ENCODE peak calls at places on chromosomes 6 and 20, in seven cellular contexts. Y, T, S, F, B, O and Q are unnamed samples.

GRCh38 chr20:60011512-60012507 is 53.6 kb downstream of the CDH26 start:
- DNase-seq in Y (no peak), T (no peak), S (no peak), F (no peak), B (no peak), O (no peak), Q (no peak)

GRCh38 chr6:119040229-119040628 is 38.2 kb downstream of the FAM184A start:
- DNase-seq in Y (no peak), T (no peak), S (no peak), F (no peak), B (no peak), O (no peak), Q (no peak)

GRCh38 chr20:62762376-62762775 is 33.9 kb upstream of the MRGBP start:
- DNase-seq in Y (no peak), T (no peak), S (no peak), F (no peak), B (no peak), O (no peak), Q (no peak)

GRCh38 chr6:126180585-126180984 is 159.3 kb upstream of the CENPW start:
- DNase-seq in Y (peak), T (no peak), S (peak), F (peak), B (no peak), O (no peak), Q (no peak)

GRCh38 chr6:38153076-38153475 is 333.5 kb downstream of the ZFAND3 start:
- DNase-seq in Y (no peak), T (no peak), S (no peak), F (no peak), B (no peak), O (no peak), Q (no peak)

GRCh38 chr6:144736763-144737162 is 451.6 kb downstream of the UTRN start:
- DNase-seq in Y (no peak), T (no peak), S (no peak), F (no peak), B (no peak), O (no peak), Q (no peak)

GRCh38 chr6:1771324-1771723 is 161.6 kb downstream of the FOXC1 start:
- DNase-seq in Y (no peak), T (peak), S (peak), F (peak), B (no peak), O (no peak), Q (no peak)

GRCh38 chr6:3231213-3232016 is 4.0 kb upstream of the TUBB2B start:
- DNase-seq in Y (peak), T (peak), S (no peak), F (no peak), B (peak), O (peak), Q (peak)

GRCh38 chr20:13348301-13349239 is 127.5 kb downstream of the ISM1 start:
- DNase-seq in Y (no peak), T (no peak), S (no peak), F (no peak), B (no peak), O (no peak), Q (no peak)

GRCh38 chr6:39865011-39865888 is 69.0 kb downstream of the MOCS1 start:
- DNase-seq in Y (no peak), T (peak), S (peak), F (no peak), B (peak), O (no peak), Q (no peak)

GRCh38 chr20:21503345-21503744 is 10.5 kb downstream of the NKX2-2 start:
- DNase-seq in Y (no peak), T (no peak), S (peak), F (no peak), B (no peak), O (no peak), Q (no peak)

GRCh38 chr6:16130932-16131387 is 2.1 kb downstream of the MYLIP start:
- DNase-seq in Y (peak), T (peak), S (peak), F (no peak), B (peak), O (no peak), Q (no peak)